ENCODE peak calls at places on chromosome 1, in ten cellular contexts. One of them, this sample, is unnamed.

GRCh38 chr1:228471154-228471761 is 15.9 kb upstream of the RNF187 start:
- DNase-seq in AG09309: no peak
- DNase-seq in GM12864: no peak
- DNase-seq in RWPE2: no peak
- DNase-seq in brain microvascular endothelial cell: no peak
- DNase-seq in Peyer's patch: no peak
- DNase-seq in GM12865: no peak
- DNase-seq in cardiac fibroblast: no peak
- DNase-seq in kidney: no peak
- DNase-seq in astrocyte of the spinal cord: no peak
- DNase-seq in this sample: no peak

GRCh38 chr1:181604482-181604881 is 121.2 kb downstream of the CACNA1E start:
- DNase-seq in brain microvascular endothelial cell: no peak
- DNase-seq in GM12864: no peak
- DNase-seq in Peyer's patch: no peak
- DNase-seq in cardiac fibroblast: no peak
- DNase-seq in kidney: no peak
- DNase-seq in astrocyte of the spinal cord: no peak
- DNase-seq in GM12865: no peak
- DNase-seq in AG09309: no peak
- DNase-seq in RWPE2: no peak
- DNase-seq in this sample: no peak

GRCh38 chr1:15972409-15972808 is 3.5 kb downstream of the ZBTB17 start:
- DNase-seq in Peyer's patch: no peak
- DNase-seq in astrocyte of the spinal cord: no peak
- DNase-seq in GM12865: no peak
- DNase-seq in kidney: no peak
- DNase-seq in brain microvascular endothelial cell: no peak
- DNase-seq in GM12864: no peak
- DNase-seq in AG09309: no peak
- DNase-seq in cardiac fibroblast: no peak
- DNase-seq in RWPE2: no peak
- DNase-seq in this sample: no peak

GRCh38 chr1:50970508-50970885 is 452 bp downstream of the CDKN2C start:
- DNase-seq in GM12864: no peak
- DNase-seq in astrocyte of the spinal cord: no peak
- DNase-seq in kidney: no peak
- DNase-seq in brain microvascular endothelial cell: no peak
- DNase-seq in cardiac fibroblast: peak; percentile 17
- DNase-seq in Peyer's patch: no peak
- DNase-seq in RWPE2: no peak
- DNase-seq in AG09309: no peak
- DNase-seq in GM12865: no peak
- DNase-seq in this sample: no peak

GRCh38 chr1:223142795-223143759 is at the start of gene TLR5:
- DNase-seq in GM12864: peak; percentile 16
- DNase-seq in GM12865: peak; percentile 68
- DNase-seq in kidney: peak; percentile 95
- DNase-seq in RWPE2: no peak
- DNase-seq in AG09309: no peak
- DNase-seq in Peyer's patch: peak; percentile 84
- DNase-seq in brain microvascular endothelial cell: peak; percentile 29
- DNase-seq in astrocyte of the spinal cord: peak; percentile 59
- DNase-seq in cardiac fibroblast: peak; percentile 63
- DNase-seq in this sample: no peak

GRCh38 chr1:206930210-206930798 is 8.6 kb upstream of the FCMR start:
- DNase-seq in brain microvascular endothelial cell: no peak
- DNase-seq in Peyer's patch: peak; percentile 94
- DNase-seq in astrocyte of the spinal cord: no peak
- DNase-seq in GM12865: peak; percentile 95
- DNase-seq in GM12864: peak; percentile 93
- DNase-seq in cardiac fibroblast: no peak
- DNase-seq in AG09309: no peak
- DNase-seq in kidney: no peak
- DNase-seq in RWPE2: no peak
- DNase-seq in this sample: no peak

GRCh38 chr1:155513300-155513926 is 49.2 kb downstream of the ASH1L start:
- DNase-seq in brain microvascular endothelial cell: peak; percentile 16
- DNase-seq in Peyer's patch: no peak
- DNase-seq in GM12865: no peak
- DNase-seq in AG09309: peak; percentile 34
- DNase-seq in cardiac fibroblast: no peak
- DNase-seq in GM12864: no peak
- DNase-seq in astrocyte of the spinal cord: peak; percentile 6
- DNase-seq in RWPE2: no peak
- DNase-seq in kidney: no peak
- DNase-seq in this sample: no peak

GRCh38 chr1:8017495-8018310 is 8.4 kb downstream of the ERRFI1 start:
- DNase-seq in RWPE2: no peak
- DNase-seq in cardiac fibroblast: peak; percentile 63
- DNase-seq in GM12865: no peak
- DNase-seq in astrocyte of the spinal cord: peak; percentile 45
- DNase-seq in AG09309: peak; percentile 49
- DNase-seq in kidney: no peak
- DNase-seq in GM12864: no peak
- DNase-seq in brain microvascular endothelial cell: no peak
- DNase-seq in Peyer's patch: no peak
- DNase-seq in this sample: peak; percentile 65

GRCh38 chr1:236280438-236281285 is 1.1 kb downstream of the ERO1B start:
- DNase-seq in brain microvascular endothelial cell: no peak
- DNase-seq in GM12865: peak; percentile 48
- DNase-seq in GM12864: no peak
- DNase-seq in kidney: no peak
- DNase-seq in Peyer's patch: peak; percentile 41
- DNase-seq in cardiac fibroblast: no peak
- DNase-seq in AG09309: no peak
- DNase-seq in astrocyte of the spinal cord: no peak
- DNase-seq in RWPE2: no peak
- DNase-seq in this sample: no peak

GRCh38 chr1:228031276-228031995 is 24.6 kb downstream of the WNT3A start:
- DNase-seq in AG09309: no peak
- DNase-seq in GM12865: no peak
- DNase-seq in astrocyte of the spinal cord: no peak
- DNase-seq in Peyer's patch: no peak
- DNase-seq in cardiac fibroblast: no peak
- DNase-seq in RWPE2: no peak
- DNase-seq in brain microvascular endothelial cell: no peak
- DNase-seq in kidney: peak; percentile 51
- DNase-seq in GM12864: no peak
- DNase-seq in this sample: no peak

DNA sequence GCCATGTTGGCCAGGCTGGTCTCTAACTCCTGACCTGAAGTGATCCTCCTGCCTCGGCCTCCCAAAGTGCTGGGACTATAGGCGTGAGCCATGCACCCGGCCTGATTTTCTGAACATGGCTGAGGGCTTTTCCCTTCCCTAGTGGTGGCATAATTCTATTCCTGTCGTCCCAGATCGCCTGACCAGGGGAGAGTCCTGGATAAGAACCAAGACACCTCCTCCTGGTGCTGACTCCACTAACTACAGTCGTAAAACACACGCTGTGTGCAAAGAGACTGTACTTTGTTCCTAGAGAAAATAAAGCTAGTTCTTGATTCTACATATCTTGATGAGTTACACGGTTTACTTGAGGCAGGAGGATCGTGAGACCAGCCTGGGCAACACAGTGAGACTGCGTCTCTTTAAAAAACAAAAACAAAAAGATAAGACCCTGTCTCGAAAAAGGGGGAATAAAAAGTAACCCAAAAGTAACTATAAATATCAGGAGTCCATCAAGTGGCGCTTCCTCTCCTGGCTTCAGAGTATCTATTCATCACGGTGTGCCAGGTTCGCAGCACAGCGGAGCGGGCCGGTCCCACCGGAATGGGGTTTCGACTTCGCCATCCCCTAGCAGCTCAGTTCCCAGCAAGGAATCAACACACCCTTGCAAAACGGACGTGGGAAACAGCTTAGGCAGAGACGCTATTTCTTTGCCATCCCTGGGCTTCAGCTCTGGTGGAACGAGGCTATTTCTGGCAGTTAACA is 973 bp downstream of the SDF4 start:
- DNase-seq in cardiac fibroblast: peak; percentile 76
- DNase-seq in GM12864: no peak
- DNase-seq in astrocyte of the spinal cord: peak; percentile 63
- DNase-seq in brain microvascular endothelial cell: peak; percentile 75
- DNase-seq in Peyer's patch: no peak
- DNase-seq in GM12865: peak; percentile 29
- DNase-seq in AG09309: peak; percentile 49
- DNase-seq in RWPE2: no peak
- DNase-seq in kidney: no peak
- DNase-seq in this sample: peak; percentile 35
- TF ChIP-seq CTCF in cardiac fibroblast: peak; percentile 42
- TF ChIP-seq CTCF in GM12864: peak; percentile 16
- TF ChIP-seq CTCF in astrocyte of the spinal cord: peak; percentile 41
- TF ChIP-seq CTCF in brain microvascular endothelial cell: peak; percentile 56
- TF ChIP-seq CTCF in Peyer's patch: peak; percentile 21
- TF ChIP-seq CTCF in GM12865: no peak
- TF ChIP-seq CTCF in AG09309: peak; percentile 51
- TF ChIP-seq CTCF in RWPE2: peak; percentile 16
- TF ChIP-seq CTCF in kidney: peak; percentile 15
- TF ChIP-seq CTCF in this sample: peak; percentile 44

GRCh38 chr1:204382714-204383083 is 23.0 kb upstream of the PLEKHA6 start:
- DNase-seq in astrocyte of the spinal cord: no peak
- DNase-seq in GM12865: no peak
- DNase-seq in RWPE2: no peak
- DNase-seq in Peyer's patch: no peak
- DNase-seq in GM12864: no peak
- DNase-seq in cardiac fibroblast: no peak
- DNase-seq in brain microvascular endothelial cell: no peak
- DNase-seq in AG09309: no peak
- DNase-seq in kidney: no peak
- DNase-seq in this sample: no peak
- H3K4me3 ChIP-seq in astrocyte of the spinal cord: no peak overlapping the region
- H3K4me3 ChIP-seq in GM12865: no peak overlapping the region
- H3K4me3 ChIP-seq in RWPE2: no peak overlapping the region
- H3K4me3 ChIP-seq in Peyer's patch: peak overlapping the region; percentile 29
- H3K4me3 ChIP-seq in GM12864: no peak overlapping the region
- H3K4me3 ChIP-seq in cardiac fibroblast: no peak overlapping the region
- H3K4me3 ChIP-seq in brain microvascular endothelial cell: no peak overlapping the region
- H3K4me3 ChIP-seq in AG09309: no peak overlapping the region
- H3K4me3 ChIP-seq in kidney: no peak overlapping the region
- H3K4me3 ChIP-seq in this sample: no peak overlapping the region

GRCh38 chr1:187383366-187383765 is 554.6 kb downstream of the PLA2G4A start:
- DNase-seq in GM12864: no peak
- DNase-seq in RWPE2: no peak
- DNase-seq in brain microvascular endothelial cell: no peak
- DNase-seq in Peyer's patch: no peak
- DNase-seq in cardiac fibroblast: no peak
- DNase-seq in astrocyte of the spinal cord: no peak
- DNase-seq in AG09309: no peak
- DNase-seq in kidney: no peak
- DNase-seq in GM12865: no peak
- DNase-seq in this sample: no peak
- TF ChIP-seq CTCF in GM12864: no peak
- TF ChIP-seq CTCF in RWPE2: no peak
- TF ChIP-seq CTCF in brain microvascular endothelial cell: peak; percentile 21
- TF ChIP-seq CTCF in Peyer's patch: no peak
- TF ChIP-seq CTCF in cardiac fibroblast: no peak
- TF ChIP-seq CTCF in astrocyte of the spinal cord: peak; percentile 16
- TF ChIP-seq CTCF in AG09309: no peak
- TF ChIP-seq CTCF in kidney: no peak
- TF ChIP-seq CTCF in GM12865: no peak
- TF ChIP-seq CTCF in this sample: no peak

DNA sequence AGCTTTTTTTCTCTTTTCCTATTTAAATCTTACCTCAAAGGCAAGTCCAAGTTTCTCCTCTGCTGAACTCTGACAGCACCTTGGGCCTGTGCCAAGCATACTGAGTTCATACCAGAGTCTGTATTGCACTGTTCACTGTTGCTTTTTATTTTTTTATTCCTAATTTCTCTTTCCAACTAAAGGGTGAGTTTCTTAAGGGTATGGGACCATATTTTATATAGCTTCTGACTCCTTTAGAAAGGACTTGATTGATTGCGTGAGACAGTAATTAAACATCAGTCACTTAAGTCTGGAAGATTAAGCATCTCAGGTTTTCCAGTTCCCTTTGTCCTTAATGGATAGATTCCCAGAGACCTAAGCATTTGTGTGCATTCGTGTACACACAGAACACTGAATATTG is 69.9 kb downstream of the CACHD1 start:
- DNase-seq in AG09309: no peak
- DNase-seq in cardiac fibroblast: peak; percentile 88
- DNase-seq in RWPE2: no peak
- DNase-seq in GM12865: no peak
- DNase-seq in GM12864: no peak
- DNase-seq in brain microvascular endothelial cell: peak; percentile 56
- DNase-seq in astrocyte of the spinal cord: peak; percentile 50
- DNase-seq in kidney: peak; percentile 76
- DNase-seq in Peyer's patch: peak; percentile 25
- DNase-seq in this sample: peak; percentile 76
- H3K4me3 ChIP-seq in AG09309: peak overlapping the region; percentile 39
- H3K4me3 ChIP-seq in cardiac fibroblast: no peak overlapping the region
- H3K4me3 ChIP-seq in RWPE2: no peak overlapping the region
- H3K4me3 ChIP-seq in GM12865: no peak overlapping the region
- H3K4me3 ChIP-seq in GM12864: no peak overlapping the region
- H3K4me3 ChIP-seq in brain microvascular endothelial cell: no peak overlapping the region
- H3K4me3 ChIP-seq in astrocyte of the spinal cord: no peak overlapping the region
- H3K4me3 ChIP-seq in kidney: peak overlapping the region; percentile 37
- H3K4me3 ChIP-seq in Peyer's patch: no peak overlapping the region
- H3K4me3 ChIP-seq in this sample: no peak overlapping the region

GRCh38 chr1:3440711-3441389 is 13.6 kb upstream of the ARHGEF16 start:
- DNase-seq in GM12865: no peak
- DNase-seq in cardiac fibroblast: no peak
- DNase-seq in AG09309: no peak
- DNase-seq in RWPE2: no peak
- DNase-seq in GM12864: no peak
- DNase-seq in Peyer's patch: no peak
- DNase-seq in brain microvascular endothelial cell: no peak
- DNase-seq in kidney: peak; percentile 53
- DNase-seq in astrocyte of the spinal cord: no peak
- DNase-seq in this sample: no peak

GRCh38 chr1:3442331-3442730 is 12.1 kb upstream of the ARHGEF16 start:
- DNase-seq in cardiac fibroblast: no peak
- DNase-seq in RWPE2: no peak
- DNase-seq in kidney: peak; percentile 59
- DNase-seq in AG09309: no peak
- DNase-seq in Peyer's patch: no peak
- DNase-seq in brain microvascular endothelial cell: no peak
- DNase-seq in GM12865: no peak
- DNase-seq in GM12864: no peak
- DNase-seq in astrocyte of the spinal cord: no peak
- DNase-seq in this sample: no peak

GRCh38 chr1:3441880-3442279 is 12.6 kb upstream of the ARHGEF16 start:
- DNase-seq in RWPE2: no peak
- DNase-seq in AG09309: no peak
- DNase-seq in astrocyte of the spinal cord: no peak
- DNase-seq in kidney: peak; percentile 42
- DNase-seq in Peyer's patch: no peak
- DNase-seq in GM12864: no peak
- DNase-seq in GM12865: no peak
- DNase-seq in cardiac fibroblast: no peak
- DNase-seq in brain microvascular endothelial cell: no peak
- DNase-seq in this sample: no peak

GRCh38 chr1:3440282-3440681 is 14.2 kb upstream of the ARHGEF16 start:
- DNase-seq in astrocyte of the spinal cord: no peak
- DNase-seq in RWPE2: no peak
- DNase-seq in Peyer's patch: no peak
- DNase-seq in brain microvascular endothelial cell: no peak
- DNase-seq in cardiac fibroblast: no peak
- DNase-seq in AG09309: no peak
- DNase-seq in GM12865: no peak
- DNase-seq in GM12864: no peak
- DNase-seq in kidney: peak; percentile 41
- DNase-seq in this sample: no peak

GRCh38 chr1:3441449-3441848 is 13.0 kb upstream of the ARHGEF16 start:
- DNase-seq in RWPE2: no peak
- DNase-seq in brain microvascular endothelial cell: no peak
- DNase-seq in AG09309: no peak
- DNase-seq in astrocyte of the spinal cord: no peak
- DNase-seq in GM12864: no peak
- DNase-seq in Peyer's patch: no peak
- DNase-seq in GM12865: no peak
- DNase-seq in kidney: no peak
- DNase-seq in cardiac fibroblast: no peak
- DNase-seq in this sample: no peak
- TF ChIP-seq CTCF in RWPE2: no peak
- TF ChIP-seq CTCF in brain microvascular endothelial cell: no peak
- TF ChIP-seq CTCF in AG09309: no peak
- TF ChIP-seq CTCF in astrocyte of the spinal cord: no peak
- TF ChIP-seq CTCF in GM12864: no peak
- TF ChIP-seq CTCF in Peyer's patch: no peak
- TF ChIP-seq CTCF in GM12865: no peak
- TF ChIP-seq CTCF in kidney: no peak
- TF ChIP-seq CTCF in cardiac fibroblast: no peak
- TF ChIP-seq CTCF in this sample: no peak

This sample was measured in retinal pigment epithelial cell.